ENCODE peak calls at places on chromosomes 7 and 10, in eight cellular contexts. One of them, this sample, is unnamed.

GRCh38 chr7:12732428-12732827 is 45.0 kb downstream of the ARL4A start:
- DNase-seq in neural crest cell: no peak
- DNase-seq in GM12891: no peak
- DNase-seq in brain microvascular endothelial cell: no peak
- DNase-seq in activated effector memory CD4-positive, alpha-beta T cell treated with anti-CD3 and anti-CD28 coated beads, Interleukin-2, amount 50 U/mL, for 16 hours: no peak
- DNase-seq in BJ: no peak
- DNase-seq in dorsolateral prefrontal cortex: no peak
- DNase-seq in activated T-helper 1 cell treated with Interleukin-2 at 50 U/mL for 16 hours: no peak
- DNase-seq in this sample: no peak

GRCh38 chr7:133695976-133696531 is 431.1 kb upstream of the LRGUK start:
- DNase-seq in neural crest cell: no peak
- DNase-seq in GM12891: no peak
- DNase-seq in brain microvascular endothelial cell: no peak
- DNase-seq in activated effector memory CD4-positive, alpha-beta T cell treated with anti-CD3 and anti-CD28 coated beads, Interleukin-2, amount 50 U/mL, for 16 hours: no peak
- DNase-seq in BJ: no peak
- DNase-seq in dorsolateral prefrontal cortex: no peak
- DNase-seq in activated T-helper 1 cell treated with Interleukin-2 at 50 U/mL for 16 hours: no peak
- DNase-seq in this sample: no peak

GRCh38 chr7:21469894-21470293 is 42.0 kb downstream of the SP4 start:
- DNase-seq in neural crest cell: no peak
- DNase-seq in GM12891: no peak
- DNase-seq in brain microvascular endothelial cell: no peak
- DNase-seq in activated effector memory CD4-positive, alpha-beta T cell treated with anti-CD3 and anti-CD28 coated beads, Interleukin-2, amount 50 U/mL, for 16 hours: no peak
- DNase-seq in BJ: no peak
- DNase-seq in dorsolateral prefrontal cortex: no peak
- DNase-seq in activated T-helper 1 cell treated with Interleukin-2 at 50 U/mL for 16 hours: no peak
- DNase-seq in this sample: no peak

GRCh38 chr7:1533569-1534329 is 3.2 kb downstream of the MAFK start:
- DNase-seq in neural crest cell: no peak
- DNase-seq in GM12891: peak; percentile 72
- DNase-seq in brain microvascular endothelial cell: peak; percentile 92
- DNase-seq in activated effector memory CD4-positive, alpha-beta T cell treated with anti-CD3 and anti-CD28 coated beads, Interleukin-2, amount 50 U/mL, for 16 hours: no peak
- DNase-seq in BJ: peak; percentile 72
- DNase-seq in dorsolateral prefrontal cortex: no peak
- DNase-seq in activated T-helper 1 cell treated with Interleukin-2 at 50 U/mL for 16 hours: no peak
- DNase-seq in this sample: no peak

GRCh38 chr10:3192856-3193635 is 20.5 kb upstream of the PITRM1 start:
- DNase-seq in neural crest cell: peak; percentile 31
- DNase-seq in GM12891: peak; percentile 48
- DNase-seq in brain microvascular endothelial cell: peak; percentile 52
- DNase-seq in activated effector memory CD4-positive, alpha-beta T cell treated with anti-CD3 and anti-CD28 coated beads, Interleukin-2, amount 50 U/mL, for 16 hours: peak; percentile 82
- DNase-seq in BJ: no peak
- DNase-seq in dorsolateral prefrontal cortex: no peak
- DNase-seq in activated T-helper 1 cell treated with Interleukin-2 at 50 U/mL for 16 hours: no peak
- DNase-seq in this sample: no peak

GRCh38 chr10:29692121-29692539 is 57.4 kb upstream of the SVIL start:
- DNase-seq in neural crest cell: no peak
- DNase-seq in GM12891: no peak
- DNase-seq in brain microvascular endothelial cell: no peak
- DNase-seq in activated effector memory CD4-positive, alpha-beta T cell treated with anti-CD3 and anti-CD28 coated beads, Interleukin-2, amount 50 U/mL, for 16 hours: no peak
- DNase-seq in BJ: no peak
- DNase-seq in dorsolateral prefrontal cortex: no peak
- DNase-seq in activated T-helper 1 cell treated with Interleukin-2 at 50 U/mL for 16 hours: no peak
- DNase-seq in this sample: no peak

GRCh38 chr10:132187421-132188138 is 832 bp downstream of the DPYSL4 start:
- DNase-seq in neural crest cell: no peak
- DNase-seq in GM12891: no peak
- DNase-seq in brain microvascular endothelial cell: no peak
- DNase-seq in activated effector memory CD4-positive, alpha-beta T cell treated with anti-CD3 and anti-CD28 coated beads, Interleukin-2, amount 50 U/mL, for 16 hours: no peak
- DNase-seq in BJ: no peak
- DNase-seq in dorsolateral prefrontal cortex: no peak
- DNase-seq in activated T-helper 1 cell treated with Interleukin-2 at 50 U/mL for 16 hours: no peak
- DNase-seq in this sample: no peak

GRCh38 chr7:34066968-34067367 is 161.6 kb downstream of the BMPER start:
- DNase-seq in neural crest cell: no peak
- DNase-seq in GM12891: no peak
- DNase-seq in brain microvascular endothelial cell: no peak
- DNase-seq in activated effector memory CD4-positive, alpha-beta T cell treated with anti-CD3 and anti-CD28 coated beads, Interleukin-2, amount 50 U/mL, for 16 hours: no peak
- DNase-seq in BJ: no peak
- DNase-seq in dorsolateral prefrontal cortex: no peak
- DNase-seq in activated T-helper 1 cell treated with Interleukin-2 at 50 U/mL for 16 hours: no peak
- DNase-seq in this sample: no peak

GRCh38 chr10:120517881-120518484 is 61.0 kb downstream of the PLPP4 start:
- DNase-seq in neural crest cell: no peak
- DNase-seq in GM12891: no peak
- DNase-seq in brain microvascular endothelial cell: no peak
- DNase-seq in activated effector memory CD4-positive, alpha-beta T cell treated with anti-CD3 and anti-CD28 coated beads, Interleukin-2, amount 50 U/mL, for 16 hours: no peak
- DNase-seq in BJ: no peak
- DNase-seq in dorsolateral prefrontal cortex: no peak
- DNase-seq in activated T-helper 1 cell treated with Interleukin-2 at 50 U/mL for 16 hours: no peak
- DNase-seq in this sample: no peak

GRCh38 chr10:71218046-71218832 is 5.9 kb downstream of the UNC5B start:
- DNase-seq in neural crest cell: no peak
- DNase-seq in GM12891: no peak
- DNase-seq in brain microvascular endothelial cell: no peak
- DNase-seq in activated effector memory CD4-positive, alpha-beta T cell treated with anti-CD3 and anti-CD28 coated beads, Interleukin-2, amount 50 U/mL, for 16 hours: no peak
- DNase-seq in BJ: no peak
- DNase-seq in dorsolateral prefrontal cortex: no peak
- DNase-seq in activated T-helper 1 cell treated with Interleukin-2 at 50 U/mL for 16 hours: no peak
- DNase-seq in this sample: no peak

GRCh38 chr10:2963889-2964631 is 103.3 kb upstream of the PFKP start:
- DNase-seq in neural crest cell: no peak
- DNase-seq in GM12891: no peak
- DNase-seq in brain microvascular endothelial cell: no peak
- DNase-seq in activated effector memory CD4-positive, alpha-beta T cell treated with anti-CD3 and anti-CD28 coated beads, Interleukin-2, amount 50 U/mL, for 16 hours: no peak
- DNase-seq in BJ: no peak
- DNase-seq in dorsolateral prefrontal cortex: no peak
- DNase-seq in activated T-helper 1 cell treated with Interleukin-2 at 50 U/mL for 16 hours: no peak
- DNase-seq in this sample: no peak

GRCh38 chr7:13878154-13878553 is 111.3 kb downstream of the ETV1 start:
- DNase-seq in neural crest cell: no peak
- DNase-seq in GM12891: no peak
- DNase-seq in brain microvascular endothelial cell: no peak
- DNase-seq in activated effector memory CD4-positive, alpha-beta T cell treated with anti-CD3 and anti-CD28 coated beads, Interleukin-2, amount 50 U/mL, for 16 hours: no peak
- DNase-seq in BJ: no peak
- DNase-seq in dorsolateral prefrontal cortex: no peak
- DNase-seq in activated T-helper 1 cell treated with Interleukin-2 at 50 U/mL for 16 hours: no peak
- DNase-seq in this sample: no peak

GRCh38 chr10:83724471-83725241 is 414.7 kb upstream of the GHITM start:
- DNase-seq in neural crest cell: no peak
- DNase-seq in GM12891: peak; percentile 2
- DNase-seq in brain microvascular endothelial cell: no peak
- DNase-seq in activated effector memory CD4-positive, alpha-beta T cell treated with anti-CD3 and anti-CD28 coated beads, Interleukin-2, amount 50 U/mL, for 16 hours: no peak
- DNase-seq in BJ: no peak
- DNase-seq in dorsolateral prefrontal cortex: no peak
- DNase-seq in activated T-helper 1 cell treated with Interleukin-2 at 50 U/mL for 16 hours: no peak
- DNase-seq in this sample: no peak

GRCh38 chr7:107387573-107388219 is 82.2 kb upstream of the GPR22 start:
- DNase-seq in neural crest cell: no peak
- DNase-seq in GM12891: no peak
- DNase-seq in brain microvascular endothelial cell: peak; percentile 69
- DNase-seq in activated effector memory CD4-positive, alpha-beta T cell treated with anti-CD3 and anti-CD28 coated beads, Interleukin-2, amount 50 U/mL, for 16 hours: no peak
- DNase-seq in BJ: peak; percentile 92
- DNase-seq in dorsolateral prefrontal cortex: no peak
- DNase-seq in activated T-helper 1 cell treated with Interleukin-2 at 50 U/mL for 16 hours: no peak
- DNase-seq in this sample: no peak

GRCh38 chr10:49679480-49679893 is at the start of gene C10orf53:
- DNase-seq in neural crest cell: peak; percentile 69
- DNase-seq in GM12891: no peak
- DNase-seq in brain microvascular endothelial cell: peak; percentile 14
- DNase-seq in activated effector memory CD4-positive, alpha-beta T cell treated with anti-CD3 and anti-CD28 coated beads, Interleukin-2, amount 50 U/mL, for 16 hours: no peak
- DNase-seq in BJ: no peak
- DNase-seq in dorsolateral prefrontal cortex: peak; percentile 68
- DNase-seq in activated T-helper 1 cell treated with Interleukin-2 at 50 U/mL for 16 hours: no peak
- DNase-seq in this sample: peak; percentile 56

GRCh38 chr7:92836489-92837213 is at the start of gene CDK6:
- DNase-seq in neural crest cell: peak; percentile 47
- DNase-seq in GM12891: peak; percentile 58
- DNase-seq in brain microvascular endothelial cell: peak; percentile 66
- DNase-seq in activated effector memory CD4-positive, alpha-beta T cell treated with anti-CD3 and anti-CD28 coated beads, Interleukin-2, amount 50 U/mL, for 16 hours: peak; percentile 88
- DNase-seq in BJ: no peak
- DNase-seq in dorsolateral prefrontal cortex: peak; percentile 54
- DNase-seq in activated T-helper 1 cell treated with Interleukin-2 at 50 U/mL for 16 hours: peak; percentile 54
- DNase-seq in this sample: peak; percentile 38

GRCh38 chr10:50572017-50572491 is 51.7 kb downstream of the SGMS1 start:
- DNase-seq in neural crest cell: no peak
- DNase-seq in GM12891: no peak
- DNase-seq in brain microvascular endothelial cell: no peak
- DNase-seq in activated effector memory CD4-positive, alpha-beta T cell treated with anti-CD3 and anti-CD28 coated beads, Interleukin-2, amount 50 U/mL, for 16 hours: no peak
- DNase-seq in BJ: no peak
- DNase-seq in dorsolateral prefrontal cortex: no peak
- DNase-seq in activated T-helper 1 cell treated with Interleukin-2 at 50 U/mL for 16 hours: no peak
- DNase-seq in this sample: no peak

GRCh38 chr7:28483112-28483511 is 70.8 kb downstream of the CREB5 start:
- DNase-seq in neural crest cell: no peak
- DNase-seq in GM12891: no peak
- DNase-seq in brain microvascular endothelial cell: peak; percentile 34
- DNase-seq in activated effector memory CD4-positive, alpha-beta T cell treated with anti-CD3 and anti-CD28 coated beads, Interleukin-2, amount 50 U/mL, for 16 hours: no peak
- DNase-seq in BJ: no peak
- DNase-seq in dorsolateral prefrontal cortex: no peak
- DNase-seq in activated T-helper 1 cell treated with Interleukin-2 at 50 U/mL for 16 hours: no peak
- DNase-seq in this sample: no peak

GRCh38 chr10:11441151-11441535 is 170.3 kb downstream of the USP6NL start:
- DNase-seq in neural crest cell: no peak
- DNase-seq in GM12891: no peak
- DNase-seq in brain microvascular endothelial cell: no peak
- DNase-seq in activated effector memory CD4-positive, alpha-beta T cell treated with anti-CD3 and anti-CD28 coated beads, Interleukin-2, amount 50 U/mL, for 16 hours: no peak
- DNase-seq in BJ: no peak
- DNase-seq in dorsolateral prefrontal cortex: no peak
- DNase-seq in activated T-helper 1 cell treated with Interleukin-2 at 50 U/mL for 16 hours: no peak
- DNase-seq in this sample: no peak

GRCh38 chr10:126455766-126456425 is 67.6 kb upstream of the ADAM12 start:
- DNase-seq in neural crest cell: no peak
- DNase-seq in GM12891: no peak
- DNase-seq in brain microvascular endothelial cell: no peak
- DNase-seq in activated effector memory CD4-positive, alpha-beta T cell treated with anti-CD3 and anti-CD28 coated beads, Interleukin-2, amount 50 U/mL, for 16 hours: no peak
- DNase-seq in BJ: no peak
- DNase-seq in dorsolateral prefrontal cortex: no peak
- DNase-seq in activated T-helper 1 cell treated with Interleukin-2 at 50 U/mL for 16 hours: no peak
- DNase-seq in this sample: no peak